ENCODE peak calls at places on chromosomes 5 and 9, in ten cellular contexts. N is H9, P is H1, X is breast epithelium, D is sigmoid colon, H is cardiac muscle cell, E is fibroblast of villous mesenchyme, S is fibroblast of lung, T is left ventricle myocardium inferior, R is neural progenitor cell. V is an unnamed sample.
A peak's percentile ranks its signal among the peaks of the same experiment; 100 is the strongest.

GRCh38 chr5:174340221-174340620 is 294.7 kb downstream of the NSG2 start:
- DNase-seq in H (peak; percentile 13), N (no peak), D (no peak), P (no peak), E (no peak), R (no peak), X (no peak), S (peak; percentile 81), T (no peak), V (no peak)

GRCh38 chr5:42514759-42515158 is 91.5 kb downstream of the GHR start:
- DNase-seq in N (peak; percentile 31), S (no peak), H (no peak), R (peak; percentile 20), E (no peak), X (no peak), D (no peak), P (no peak), T (no peak), V (no peak)

GRCh38 chr5:139038618-139039305 is 159.4 kb downstream of the SIL1 start:
- DNase-seq in S (no peak), D (no peak), X (no peak), N (peak; percentile 41), R (peak; percentile 15), E (no peak), H (no peak), P (peak; percentile 42), T (no peak), V (no peak)

GRCh38 chr9:132166599-132166998 is 4.7 kb downstream of the NTNG2 start:
- DNase-seq in P (no peak), H (no peak), X (no peak), E (no peak), D (no peak), R (peak; percentile 74), T (no peak), N (peak; percentile 85), S (no peak), V (no peak)

GRCh38 chr5:151077419-151077818 is 3.4 kb downstream of the TNIP1 start:
- DNase-seq in E (no peak), S (no peak), N (no peak), H (no peak), R (no peak), D (no peak), X (no peak), T (no peak), P (no peak), V (no peak)

GRCh38 chr5:63919763-63920478 is 42.3 kb downstream of the HTR1A start:
- DNase-seq in D (no peak), H (no peak), T (no peak), P (no peak), R (no peak), E (no peak), S (no peak), N (no peak), X (no peak), V (no peak)

GRCh38 chr9:32631991-32632390 is 3.5 kb downstream of the TAF1L start:
- DNase-seq in T (no peak), R (no peak), P (no peak), X (no peak), H (no peak), S (no peak), E (no peak), N (no peak), D (no peak), V (no peak)

GRCh38 chr5:75331-76320 is 16.3 kb upstream of the PLEKHG4B start:
- DNase-seq in P (no peak), R (no peak), S (no peak), E (no peak), H (no peak), X (no peak), N (no peak), D (no peak), T (no peak), V (no peak)

GRCh38 chr5:23084815-23085214 is 231.7 kb upstream of the CDH12 start:
- DNase-seq in H (no peak), R (no peak), N (no peak), X (no peak), D (no peak), P (no peak), T (no peak), E (no peak), S (no peak), V (no peak)

GRCh38 chr5:36820900-36821299 is 55.7 kb upstream of the NIPBL start:
- DNase-seq in T (no peak), P (no peak), S (no peak), R (no peak), E (no peak), N (no peak), D (no peak), H (no peak), X (no peak), V (no peak)

GRCh38 chr5:31492824-31493223 is 39.1 kb downstream of the DROSHA start:
- DNase-seq in T (no peak), S (peak; percentile 33), D (no peak), H (peak; percentile 14), P (no peak), X (no peak), N (peak; percentile 55), E (peak; percentile 43), R (no peak), V (no peak)

GRCh38 chr5:57111993-57112392 is 61.9 kb upstream of the GPBP1 start:
- DNase-seq in X (no peak), H (no peak), R (no peak), D (no peak), S (no peak), E (no peak), N (no peak), T (no peak), P (no peak), V (no peak)

GRCh38 chr5:57117601-57118000 is 56.3 kb upstream of the GPBP1 start:
- DNase-seq in E (no peak), H (no peak), R (no peak), T (no peak), X (no peak), P (no peak), S (peak; percentile 2), D (no peak), N (no peak), V (no peak)

GRCh38 chr5:57113486-57113885 is 60.4 kb upstream of the GPBP1 start:
- DNase-seq in H (peak; percentile 4), E (no peak), D (no peak), P (no peak), T (no peak), S (no peak), X (no peak), N (no peak), R (no peak), V (no peak)
- TF ChIP-seq CTCF in H (no peak), E (no peak), D (no peak), P (no peak), T (no peak), S (no peak), X (no peak), N (no peak), R (no peak), V (no peak)

GRCh38 chr5:159972538-159973362 is 36.2 kb upstream of the TTC1 start:
- DNase-seq in N (peak; percentile 50), R (no peak), T (no peak), H (no peak), D (no peak), E (no peak), X (no peak), S (no peak), P (peak; percentile 57), V (no peak)

GRCh38 chr5:159971931-159972461 is 36.9 kb upstream of the TTC1 start:
- DNase-seq in R (peak; percentile 78), H (peak; percentile 24), N (peak; percentile 48), S (peak; percentile 28), T (no peak), X (no peak), D (no peak), P (peak; percentile 58), E (no peak), V (peak; percentile 54)

GRCh38 chr5:159976921-159977320 is 32.0 kb upstream of the TTC1 start:
- DNase-seq in N (no peak), H (no peak), E (no peak), S (no peak), D (no peak), T (no peak), R (no peak), P (no peak), X (no peak), V (no peak)

GRCh38 chr5:159978358-159978757 is 30.6 kb upstream of the TTC1 start:
- DNase-seq in D (no peak), X (no peak), E (no peak), H (no peak), R (peak; percentile 76), S (no peak), P (no peak), N (no peak), T (no peak), V (no peak)

GRCh38 chr5:159975462-159976019 is 33.4 kb upstream of the TTC1 start:
- DNase-seq in E (peak; percentile 89), R (no peak), N (no peak), S (peak; percentile 98), D (no peak), T (no peak), P (no peak), X (no peak), H (peak; percentile 94), V (no peak)
- TF ChIP-seq CTCF in E (peak; percentile 65), R (peak; percentile 14), N (peak; percentile 27), S (peak; percentile 59), D (no peak), T (peak; percentile 21), P (no peak), X (no peak), H (peak; percentile 62), V (no peak)

DNA sequence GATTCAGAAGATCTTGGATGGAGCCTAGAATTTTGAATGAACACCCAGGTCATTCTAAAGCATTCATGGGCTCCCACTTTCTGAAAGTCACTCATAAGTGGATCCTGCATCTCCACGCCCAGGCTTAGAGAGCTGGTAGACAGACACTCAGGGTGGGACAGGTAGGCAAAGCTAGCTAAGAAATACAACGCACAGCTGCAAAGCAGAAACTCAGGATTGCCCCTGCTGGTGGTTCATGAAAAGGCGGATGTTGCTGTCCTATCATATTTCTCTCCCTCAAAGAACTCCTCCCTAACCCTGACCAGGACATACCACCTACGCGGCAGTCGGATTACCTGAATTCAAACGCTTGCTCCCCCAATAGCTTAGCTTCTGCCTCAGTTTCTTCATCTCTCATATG is 226.5 kb downstream of the GLIS3 start:
- DNase-seq in H (no peak), X (no peak), E (no peak), D (no peak), P (peak; percentile 72), T (no peak), S (no peak), R (peak; percentile 38), N (peak; percentile 76), V (peak; percentile 44)
- TF ChIP-seq CTCF in H (peak; percentile 31), X (no peak), E (peak; percentile 43), D (no peak), P (peak; percentile 52), T (no peak), S (peak; percentile 49), R (peak; percentile 55), N (peak; percentile 78), V (peak; percentile 43)

DNA sequence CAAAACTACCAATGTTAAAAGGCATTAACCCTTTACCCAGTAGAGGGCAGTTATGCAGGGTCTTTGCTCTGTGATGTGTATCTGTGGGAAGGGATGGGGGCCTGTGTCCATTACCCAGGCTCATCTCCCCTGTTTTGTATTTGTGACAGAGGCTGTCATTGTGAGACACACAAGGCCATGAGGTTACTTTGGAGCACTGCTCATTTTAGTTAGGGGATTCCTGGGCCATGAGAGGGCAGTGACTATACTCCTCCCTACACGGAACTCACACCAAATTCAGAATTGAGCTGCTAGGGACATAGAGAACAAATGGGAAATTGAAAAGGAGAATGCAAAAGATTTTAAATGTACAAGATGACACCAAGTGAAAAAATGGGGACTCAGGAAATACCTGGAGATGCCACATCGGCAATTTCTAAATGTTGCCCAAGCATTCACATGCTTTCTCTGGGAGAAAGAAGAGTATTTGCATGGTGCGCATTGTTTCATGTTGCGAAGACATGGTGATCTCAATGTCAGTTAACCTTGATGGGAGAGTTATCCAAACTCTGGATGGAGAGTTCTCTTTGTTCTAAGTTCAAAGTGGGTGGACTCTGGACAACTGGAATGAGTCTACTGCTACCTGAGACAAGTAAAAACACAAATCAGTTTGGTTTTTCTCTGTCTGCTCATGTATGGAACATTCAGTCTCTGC is 32.5 kb downstream of the C9orf152 start:
- DNase-seq in E (no peak), D (no peak), X (no peak), N (no peak), P (no peak), H (no peak), R (no peak), T (no peak), S (no peak), V (no peak)
- TF ChIP-seq CTCF in E (no peak), D (no peak), X (no peak), N (no peak), P (no peak), H (no peak), R (no peak), T (no peak), S (no peak), V (no peak)